ENCODE peak calls at places on chromosomes 16 and 17, in four cellular contexts. One of them, this sample, is unnamed.

GRCh38 chr17:57948555-57949420 is 6.4 kb downstream of the CUEDC1 start:
- DNase-seq in hepatic stellate cell: peak; percentile 90
- DNase-seq in head of caudate nucleus: no peak
- DNase-seq in activated CD4-positive, alpha-beta T cell treated with anti-CD3 and anti-CD28 coated beads, Interleukin-2, amount 50 U/mL, for 1 hour: no peak
- DNase-seq in this sample: no peak

GRCh38 chr16:73171380-73171779 is 123.5 kb upstream of the ZFHX3 start:
- DNase-seq in head of caudate nucleus: no peak
- DNase-seq in hepatic stellate cell: no peak
- DNase-seq in activated CD4-positive, alpha-beta T cell treated with anti-CD3 and anti-CD28 coated beads, Interleukin-2, amount 50 U/mL, for 1 hour: no peak
- DNase-seq in this sample: no peak

GRCh38 chr17:46140645-46141197 is 52.5 kb downstream of the KANSL1 start:
- DNase-seq in head of caudate nucleus: no peak
- DNase-seq in activated CD4-positive, alpha-beta T cell treated with anti-CD3 and anti-CD28 coated beads, Interleukin-2, amount 50 U/mL, for 1 hour: no peak
- DNase-seq in hepatic stellate cell: no peak
- DNase-seq in this sample: no peak

GRCh38 chr17:2383628-2384167 is 17.2 kb downstream of the MNT start:
- DNase-seq in hepatic stellate cell: no peak
- DNase-seq in activated CD4-positive, alpha-beta T cell treated with anti-CD3 and anti-CD28 coated beads, Interleukin-2, amount 50 U/mL, for 1 hour: no peak
- DNase-seq in head of caudate nucleus: no peak
- DNase-seq in this sample: no peak

GRCh38 chr17:18247613-18248001 is 10.9 kb downstream of the FLII start:
- DNase-seq in head of caudate nucleus: peak; percentile 73
- DNase-seq in activated CD4-positive, alpha-beta T cell treated with anti-CD3 and anti-CD28 coated beads, Interleukin-2, amount 50 U/mL, for 1 hour: no peak
- DNase-seq in hepatic stellate cell: no peak
- DNase-seq in this sample: no peak

GRCh38 chr17:57035971-57036481 is 49.0 kb upstream of the AKAP1 start:
- DNase-seq in head of caudate nucleus: no peak
- DNase-seq in activated CD4-positive, alpha-beta T cell treated with anti-CD3 and anti-CD28 coated beads, Interleukin-2, amount 50 U/mL, for 1 hour: no peak
- DNase-seq in hepatic stellate cell: no peak
- DNase-seq in this sample: no peak

GRCh38 chr17:45719335-45720071 is 64.6 kb upstream of the CRHR1 start:
- DNase-seq in hepatic stellate cell: peak; percentile 74
- DNase-seq in activated CD4-positive, alpha-beta T cell treated with anti-CD3 and anti-CD28 coated beads, Interleukin-2, amount 50 U/mL, for 1 hour: no peak
- DNase-seq in head of caudate nucleus: no peak
- DNase-seq in this sample: peak; percentile 15

GRCh38 chr17:7327501-7327900 is 1.6 kb downstream of the NEURL4 start:
- DNase-seq in hepatic stellate cell: no peak
- DNase-seq in head of caudate nucleus: no peak
- DNase-seq in activated CD4-positive, alpha-beta T cell treated with anti-CD3 and anti-CD28 coated beads, Interleukin-2, amount 50 U/mL, for 1 hour: no peak
- DNase-seq in this sample: no peak

GRCh38 chr16:58727028-58727781 is 6.9 kb downstream of the GOT2 start:
- DNase-seq in hepatic stellate cell: no peak
- DNase-seq in head of caudate nucleus: no peak
- DNase-seq in activated CD4-positive, alpha-beta T cell treated with anti-CD3 and anti-CD28 coated beads, Interleukin-2, amount 50 U/mL, for 1 hour: no peak
- DNase-seq in this sample: no peak

GRCh38 chr17:71899317-71899716 is 221.5 kb upstream of the SOX9 start:
- DNase-seq in hepatic stellate cell: peak; percentile 29
- DNase-seq in head of caudate nucleus: no peak
- DNase-seq in activated CD4-positive, alpha-beta T cell treated with anti-CD3 and anti-CD28 coated beads, Interleukin-2, amount 50 U/mL, for 1 hour: no peak
- DNase-seq in this sample: no peak

GRCh38 chr16:20344630-20345029 is 7.9 kb downstream of the UMOD start:
- DNase-seq in hepatic stellate cell: no peak
- DNase-seq in activated CD4-positive, alpha-beta T cell treated with anti-CD3 and anti-CD28 coated beads, Interleukin-2, amount 50 U/mL, for 1 hour: no peak
- DNase-seq in head of caudate nucleus: no peak
- DNase-seq in this sample: no peak

GRCh38 chr16:58211245-58211644 is 13.3 kb upstream of the CSNK2A2 start:
- DNase-seq in activated CD4-positive, alpha-beta T cell treated with anti-CD3 and anti-CD28 coated beads, Interleukin-2, amount 50 U/mL, for 1 hour: no peak
- DNase-seq in head of caudate nucleus: no peak
- DNase-seq in hepatic stellate cell: no peak
- DNase-seq in this sample: no peak